ENCODE peak calls at places on chromosomes 2 and 18, in ten cellular contexts. S is spleen, F is tibial artery, Q is fibroblast of the aortic adventitia, P is epithelial cell of esophagus, G is NB4, X is A673, L is uterus, V is epithelial cell of proximal tubule, T is kidney. K is an unnamed sample.
A peak's percentile ranks its signal among the peaks of the same experiment; 100 is the strongest.

GRCh38 chr2:200602584-200602983 is 16.8 kb downstream of the AOX1 start:
- DNase-seq in S (no peak), F (no peak), Q (no peak), P (no peak), G (no peak), X (no peak), L (no peak), V (no peak), T (no peak), K (no peak)

GRCh38 chr2:174046172-174046571 is 81.0 kb upstream of the SP3 start:
- DNase-seq in S (no peak), F (no peak), Q (no peak), P (no peak), G (no peak), X (no peak), L (no peak), V (no peak), T (no peak), K (no peak)

GRCh38 chr2:200599206-200599605 is 13.4 kb downstream of the AOX1 start:
- DNase-seq in S (no peak), F (no peak), Q (no peak), P (no peak), G (no peak), X (no peak), L (no peak), V (no peak), T (no peak), K (no peak)

GRCh38 chr18:30999887-31000628 is 42.5 kb downstream of the DSC3 start:
- DNase-seq in S (no peak), F (no peak), Q (no peak), P (no peak), G (no peak), X (no peak), L (no peak), V (no peak), T (no peak), K (no peak)

GRCh38 chr2:40113997-40114396 is 334.9 kb upstream of the THUMPD2 start:
- DNase-seq in S (no peak), F (no peak), Q (no peak), P (peak; percentile 43), G (no peak), X (no peak), L (no peak), V (no peak), T (no peak), K (no peak)

GRCh38 chr2:229090231-229090630 is 180.9 kb downstream of the PID1 start:
- DNase-seq in S (no peak), F (no peak), Q (no peak), P (peak; percentile 18), G (no peak), X (no peak), L (no peak), V (no peak), T (no peak), K (peak; percentile 10)

GRCh38 chr2:86031606-86032005 is 74.1 kb downstream of the POLR1A start:
- DNase-seq in S (peak; percentile 63), F (no peak), Q (no peak), P (no peak), G (no peak), X (no peak), L (no peak), V (no peak), T (no peak), K (no peak)

GRCh38 chr2:60806988-60807681 is 51.1 kb downstream of the PAPOLG start:
- DNase-seq in S (peak; percentile 63), F (no peak), Q (peak; percentile 47), P (peak; percentile 16), G (peak; percentile 94), X (peak; percentile 97), L (no peak), V (no peak), T (no peak), K (peak; percentile 74)

GRCh38 chr18:63016270-63016669 is 300.9 kb downstream of the PHLPP1 start:
- DNase-seq in S (no peak), F (no peak), Q (peak; percentile 79), P (peak; percentile 53), G (peak; percentile 82), X (peak; percentile 84), L (peak; percentile 71), V (no peak), T (no peak), K (peak; percentile 64)

GRCh38 chr2:99404039-99404799 is 67.0 kb downstream of the EIF5B start:
- DNase-seq in S (no peak), F (no peak), Q (no peak), P (peak; percentile 87), G (peak; percentile 27), X (no peak), L (no peak), V (no peak), T (no peak), K (no peak)

GRCh38 chr18:10128906-10129305 is 215.1 kb downstream of the VAPA start:
- DNase-seq in S (no peak), F (no peak), Q (no peak), P (no peak), G (no peak), X (no peak), L (no peak), V (no peak), T (no peak), K (peak; percentile 52)

GRCh38 chr2:155145758-155146229 is 447.3 kb downstream of the KCNJ3 start:
- DNase-seq in S (no peak), F (no peak), Q (no peak), P (no peak), G (no peak), X (no peak), L (no peak), V (no peak), T (no peak), K (no peak)

GRCh38 chr18:68275616-68276015 is 439.3 kb downstream of the TMX3 start:
- DNase-seq in S (no peak), F (no peak), Q (peak; percentile 56), P (peak; percentile 80), G (no peak), X (peak; percentile 59), L (no peak), V (peak; percentile 22), T (no peak), K (peak; percentile 57)

GRCh38 chr2:136381722-136382633 is 264.0 kb upstream of the CXCR4 start:
- DNase-seq in S (peak; percentile 84), F (no peak), Q (no peak), P (no peak), G (peak; percentile 94), X (no peak), L (no peak), V (no peak), T (peak; percentile 68), K (no peak)

GRCh38 chr2:120985997-120986651 is 250.5 kb downstream of the GLI2 start:
- DNase-seq in S (peak; percentile 73), F (peak; percentile 15), Q (no peak), P (no peak), G (no peak), X (no peak), L (no peak), V (no peak), T (no peak), K (no peak)

GRCh38 chr2:44748-45341 is 1.5 kb downstream of the FAM110C start:
- DNase-seq in S (no peak), F (no peak), Q (no peak), P (peak; percentile 36), G (no peak), X (no peak), L (no peak), V (no peak), T (no peak), K (no peak)

GRCh38 chr2:10329880-10330699 is 27.4 kb downstream of the HPCAL1 start:
- DNase-seq in S (no peak), F (no peak), Q (peak; percentile 37), P (peak; percentile 16), G (no peak), X (no peak), L (no peak), V (no peak), T (no peak), K (peak; percentile 53)

GRCh38 chr2:20675701-20676352 is 8.9 kb downstream of the GDF7 start:
- DNase-seq in S (peak; percentile 92), F (no peak), Q (no peak), P (peak; percentile 61), G (peak; percentile 42), X (no peak), L (no peak), V (no peak), T (peak; percentile 88), K (no peak)

GRCh38 chr2:16123421-16123820 is 183.1 kb downstream of the MYCN start:
- DNase-seq in S (no peak), F (no peak), Q (no peak), P (no peak), G (no peak), X (no peak), L (no peak), V (no peak), T (no peak), K (no peak)

GRCh38 chr2:230872968-230873669 is 8.4 kb downstream of the ITM2C start:
- DNase-seq in S (no peak), F (no peak), Q (no peak), P (no peak), G (no peak), X (no peak), L (no peak), V (no peak), T (no peak), K (no peak)
- TF ChIP-seq CTCF in S (no peak), F (no peak), Q (no peak), P (no peak), G (no peak), X (no peak), L (no peak), V (no peak), T (no peak), K (no peak)

DNA sequence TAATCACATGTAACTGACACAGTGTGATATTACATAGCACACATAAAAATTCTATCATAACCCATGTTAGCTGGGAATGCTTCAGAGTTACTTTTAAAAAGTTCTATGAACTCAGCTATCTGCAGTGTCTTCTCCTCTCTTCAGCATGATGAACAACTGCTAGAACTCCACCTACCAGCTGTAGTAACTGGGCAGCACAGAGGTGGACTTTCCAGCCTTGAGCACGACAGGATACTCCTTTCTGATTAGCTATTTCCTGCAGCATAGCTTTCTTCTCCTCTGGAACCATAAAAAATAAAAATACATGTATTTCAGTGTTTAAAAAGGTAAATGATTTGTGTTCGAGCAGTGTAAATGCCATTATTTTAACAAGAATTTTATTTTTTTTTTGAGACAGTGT is 59.5 kb upstream of the AMMECR1L start:
- DNase-seq in S (no peak), F (no peak), Q (no peak), P (no peak), G (no peak), X (no peak), L (no peak), V (no peak), T (no peak), K (no peak)
- H3K4me3 ChIP-seq in S (no peak overlapping the region), F (no peak overlapping the region), Q (no peak overlapping the region), P (no peak overlapping the region), G (no peak overlapping the region), X (no peak overlapping the region), L (no peak overlapping the region), V (no peak overlapping the region), T (no peak overlapping the region), K (no peak overlapping the region)

GRCh38 chr18:46352520-46353250 is 248.5 kb downstream of the HAUS1 start:
- DNase-seq in S (peak; percentile 60), F (no peak), Q (no peak), P (peak; percentile 11), G (no peak), X (no peak), L (no peak), V (no peak), T (no peak), K (no peak)
- TF ChIP-seq CTCF in S (no peak), F (no peak), Q (no peak), P (no peak), G (no peak), X (no peak), L (no peak), V (no peak), T (no peak), K (no peak)

GRCh38 chr2:231685349-231686191 is 22.8 kb upstream of the PTMA start:
- DNase-seq in S (peak; percentile 64), F (no peak), Q (no peak), P (no peak), G (peak; percentile 54), X (no peak), L (no peak), V (no peak), T (no peak), K (no peak)
- H3K4me3 ChIP-seq in S (no peak overlapping the region), F (no peak overlapping the region), Q (no peak overlapping the region), P (no peak overlapping the region), G (no peak overlapping the region), X (no peak overlapping the region), L (no peak overlapping the region), V (no peak overlapping the region), T (no peak overlapping the region), K (no peak overlapping the region)

K was measured in AG10803.